ENCODE peak calls at places on chromosomes 11 and 22, in four cellular contexts. One of them, this sample, is unnamed.

GRCh38 chr11:11681536-11681935 is 59.7 kb upstream of the GALNT18 start:
- DNase-seq in NB4: no peak
- DNase-seq in glutamatergic neuron: no peak
- DNase-seq in HFF-Myc: no peak
- DNase-seq in this sample: no peak

GRCh38 chr11:119093951-119094815 is 7.5 kb downstream of the DPAGT1 start:
- DNase-seq in glutamatergic neuron: peak
- DNase-seq in NB4: peak
- DNase-seq in HFF-Myc: no peak
- DNase-seq in this sample: peak

GRCh38 chr11:78465169-78465942 is 47.7 kb upstream of the GAB2 start:
- DNase-seq in HFF-Myc: no peak
- DNase-seq in NB4: no peak
- DNase-seq in glutamatergic neuron: no peak
- DNase-seq in this sample: no peak

GRCh38 chr11:2305862-2306823 is 4.3 kb downstream of the TSPAN32 start:
- DNase-seq in HFF-Myc: peak
- DNase-seq in NB4: peak
- DNase-seq in glutamatergic neuron: no peak
- DNase-seq in this sample: peak

GRCh38 chr22:22507743-22508273 is 734 bp downstream of the ZNF280B start:
- DNase-seq in glutamatergic neuron: no peak
- DNase-seq in NB4: peak
- DNase-seq in HFF-Myc: no peak
- DNase-seq in this sample: no peak

GRCh38 chr11:85647604-85648299 is at the start of gene TMEM126A:
- DNase-seq in HFF-Myc: peak
- DNase-seq in glutamatergic neuron: peak
- DNase-seq in NB4: peak
- DNase-seq in this sample: peak

GRCh38 chr11:10930224-10930960 is 72.5 kb upstream of the ZBED5 start:
- DNase-seq in glutamatergic neuron: no peak
- DNase-seq in HFF-Myc: no peak
- DNase-seq in NB4: no peak
- DNase-seq in this sample: no peak

GRCh38 chr11:101390539-101390938 is 193.3 kb downstream of the TRPC6 start:
- DNase-seq in HFF-Myc: no peak
- DNase-seq in glutamatergic neuron: no peak
- DNase-seq in NB4: peak
- DNase-seq in this sample: no peak

GRCh38 chr11:121881806-121882205 is 234.2 kb downstream of the BLID start:
- DNase-seq in HFF-Myc: no peak
- DNase-seq in NB4: no peak
- DNase-seq in glutamatergic neuron: no peak
- DNase-seq in this sample: no peak

GRCh38 chr11:120551191-120551590 is 39.6 kb downstream of the GRIK4 start:
- DNase-seq in glutamatergic neuron: no peak
- DNase-seq in HFF-Myc: no peak
- DNase-seq in NB4: no peak
- DNase-seq in this sample: no peak

GRCh38 chr11:65498042-65498726 is 661 bp upstream of the MALAT1 start:
- DNase-seq in NB4: peak
- DNase-seq in HFF-Myc: peak
- DNase-seq in glutamatergic neuron: no peak
- DNase-seq in this sample: no peak

GRCh38 chr22:37300551-37301017 is 18.3 kb downstream of the CYTH4 start:
- DNase-seq in glutamatergic neuron: no peak
- DNase-seq in HFF-Myc: no peak
- DNase-seq in NB4: peak
- DNase-seq in this sample: no peak

GRCh38 chr22:25094579-25094978 is 105.1 kb upstream of the CRYBB3 start:
- DNase-seq in NB4: no peak
- DNase-seq in HFF-Myc: no peak
- DNase-seq in glutamatergic neuron: no peak
- DNase-seq in this sample: no peak

GRCh38 chr22:32073823-32074380 is 30.8 kb downstream of the SLC5A1 start:
- DNase-seq in glutamatergic neuron: no peak
- DNase-seq in HFF-Myc: no peak
- DNase-seq in NB4: no peak
- DNase-seq in this sample: no peak

GRCh38 chr22:23858484-23858815 is 775 bp downstream of the SLC2A11 start:
- DNase-seq in HFF-Myc: no peak
- DNase-seq in glutamatergic neuron: no peak
- DNase-seq in NB4: no peak
- DNase-seq in this sample: no peak

GRCh38 chr22:23857606-23858483 is at the start of gene SLC2A11:
- DNase-seq in NB4: peak
- DNase-seq in HFF-Myc: peak
- DNase-seq in glutamatergic neuron: peak
- DNase-seq in this sample: peak

GRCh38 chr22:23862103-23862502 is 4.4 kb downstream of the SLC2A11 start:
- DNase-seq in NB4: peak
- DNase-seq in HFF-Myc: no peak
- DNase-seq in glutamatergic neuron: peak
- DNase-seq in this sample: no peak

GRCh38 chr22:23859201-23859600 is 1.5 kb downstream of the SLC2A11 start:
- DNase-seq in NB4: no peak
- DNase-seq in glutamatergic neuron: no peak
- DNase-seq in HFF-Myc: no peak
- DNase-seq in this sample: no peak

GRCh38 chr22:23856721-23857605 is 712 bp upstream of the SLC2A11 start:
- DNase-seq in NB4: no peak
- DNase-seq in glutamatergic neuron: peak
- DNase-seq in HFF-Myc: no peak
- DNase-seq in this sample: no peak
- TF ChIP-seq CTCF in NB4: no peak
- TF ChIP-seq CTCF in glutamatergic neuron: no peak
- TF ChIP-seq CTCF in HFF-Myc: no peak
- TF ChIP-seq CTCF in this sample: no peak

GRCh38 chr11:22822204-22822603 is 7.4 kb downstream of the SVIP start:
- DNase-seq in HFF-Myc: no peak
- DNase-seq in NB4: no peak
- DNase-seq in glutamatergic neuron: no peak
- DNase-seq in this sample: no peak
- TF ChIP-seq CTCF in HFF-Myc: no peak
- TF ChIP-seq CTCF in NB4: no peak
- TF ChIP-seq CTCF in glutamatergic neuron: no peak
- TF ChIP-seq CTCF in this sample: no peak

GRCh38 chr22:19494001-19494560 is 14.4 kb downstream of the CDC45 start:
- DNase-seq in glutamatergic neuron: no peak
- DNase-seq in NB4: no peak
- DNase-seq in HFF-Myc: no peak
- DNase-seq in this sample: no peak

GRCh38 chr22:19496324-19496630 is 16.6 kb downstream of the CDC45 start:
- DNase-seq in glutamatergic neuron: no peak
- DNase-seq in HFF-Myc: no peak
- DNase-seq in NB4: no peak
- DNase-seq in this sample: no peak

GRCh38 chr22:19494676-19495173 is 15.0 kb downstream of the CDC45 start:
- DNase-seq in HFF-Myc: no peak
- DNase-seq in glutamatergic neuron: no peak
- DNase-seq in NB4: no peak
- DNase-seq in this sample: no peak

GRCh38 chr22:19497245-19497644 is 17.5 kb downstream of the CDC45 start:
- DNase-seq in NB4: no peak
- DNase-seq in HFF-Myc: no peak
- DNase-seq in glutamatergic neuron: no peak
- DNase-seq in this sample: no peak

GRCh38 chr22:19495562-19496323 is 16.0 kb downstream of the CDC45 start:
- DNase-seq in NB4: peak
- DNase-seq in HFF-Myc: no peak
- DNase-seq in glutamatergic neuron: no peak
- DNase-seq in this sample: no peak
- TF ChIP-seq CTCF in NB4: no peak
- TF ChIP-seq CTCF in HFF-Myc: no peak
- TF ChIP-seq CTCF in glutamatergic neuron: no peak
- TF ChIP-seq CTCF in this sample: no peak

GRCh38 chr11:9203715-9204311 is 61.3 kb downstream of the DENND5A start:
- DNase-seq in NB4: peak
- DNase-seq in glutamatergic neuron: no peak
- DNase-seq in HFF-Myc: no peak
- DNase-seq in this sample: no peak
- TF ChIP-seq CTCF in NB4: peak
- TF ChIP-seq CTCF in glutamatergic neuron: no peak
- TF ChIP-seq CTCF in HFF-Myc: no peak
- TF ChIP-seq CTCF in this sample: no peak

DNA sequence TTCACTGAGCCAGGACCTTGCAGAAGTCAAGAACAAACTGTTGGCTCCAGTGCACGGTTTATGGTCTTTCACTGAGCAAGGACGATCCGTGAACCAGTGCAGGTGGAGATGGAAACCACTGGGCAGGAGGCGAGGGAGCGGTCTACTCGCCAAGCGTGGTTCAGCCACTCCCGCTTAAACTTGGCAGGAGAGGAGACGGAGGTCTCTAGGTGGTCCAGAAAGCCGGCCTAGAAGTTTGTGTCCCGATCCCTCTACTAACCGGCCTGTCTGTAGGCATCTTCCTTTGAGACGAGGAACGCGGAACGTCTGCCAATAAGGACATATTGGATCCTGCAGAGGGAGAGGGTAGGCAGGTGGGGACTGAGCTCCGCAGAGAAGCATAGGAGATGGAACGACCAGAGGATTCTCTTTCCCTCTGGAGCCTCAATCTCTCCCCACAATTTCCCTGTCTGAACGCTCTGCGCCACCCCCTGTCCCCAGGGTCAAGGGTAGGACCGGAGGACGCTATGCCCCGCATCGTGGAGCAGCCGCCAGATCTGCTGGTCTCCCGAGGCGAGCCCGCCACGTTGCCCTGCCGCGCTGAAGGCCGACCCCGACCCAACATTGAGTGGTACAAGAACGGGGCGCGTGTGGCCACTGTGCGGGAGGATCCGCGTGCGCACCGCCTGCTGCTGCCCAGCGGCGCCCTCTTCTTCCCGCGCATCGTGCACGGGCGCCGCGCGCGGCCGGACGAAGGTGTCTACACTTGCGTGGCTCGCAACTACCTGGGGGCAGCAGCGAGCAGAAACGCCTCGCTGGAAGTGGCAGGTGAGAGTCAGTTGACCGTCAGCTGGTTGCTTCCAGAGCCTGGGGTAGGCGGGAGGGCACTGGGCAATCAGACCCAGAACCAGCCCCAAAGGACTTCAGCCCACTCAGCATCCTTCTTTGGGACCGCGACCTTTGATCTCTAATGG is 3.4 kb downstream of the ROBO3 start:
- DNase-seq in NB4: no peak
- DNase-seq in glutamatergic neuron: no peak
- DNase-seq in HFF-Myc: no peak
- DNase-seq in this sample: no peak
- TF ChIP-seq CTCF in NB4: no peak
- TF ChIP-seq CTCF in glutamatergic neuron: no peak
- TF ChIP-seq CTCF in HFF-Myc: no peak
- TF ChIP-seq CTCF in this sample: no peak